ENCODE peak calls at places on chromosomes 16 and 17, in six cellular contexts. K is K562, O is A549, L is endothelial cell of umbilical vein, Y is GM12878, D is HepG2. I is an unnamed sample.
A peak's percentile ranks its signal among the peaks of the same experiment; 100 is the strongest.

GRCh38 chr16:11194913-11195312 is 61.1 kb downstream of the SOCS1 start:
- DNase-seq in K (no peak), O (no peak), L (no peak), Y (no peak), D (no peak), I (peak; percentile 73)

GRCh38 chr17:58252141-58252540 is 13.8 kb downstream of the LPO start:
- DNase-seq in K (no peak), O (no peak), L (no peak), Y (no peak), D (no peak), I (no peak)

GRCh38 chr17:2054262-2054739 is 602 bp upstream of the HIC1 start:
- DNase-seq in K (no peak), O (no peak), L (peak; percentile 58), Y (no peak), D (no peak), I (peak; percentile 34)

GRCh38 chr16:88505405-88506082 is 52.5 kb downstream of the ZFPM1 start:
- DNase-seq in K (peak; percentile 53), O (peak; percentile 69), L (no peak), Y (no peak), D (peak; percentile 79), I (peak; percentile 32)

GRCh38 chr16:68961778-68962402 is 118.6 kb downstream of the TANGO6 start:
- DNase-seq in K (no peak), O (no peak), L (peak; percentile 84), Y (no peak), D (no peak), I (peak; percentile 73)

GRCh38 chr17:40063915-40064531 is 1.3 kb downstream of the THRA start:
- DNase-seq in K (no peak), O (no peak), L (no peak), Y (no peak), D (peak; percentile 47), I (peak; percentile 39)

GRCh38 chr16:1794221-1794871 is 841 bp upstream of the IGFALS start:
- DNase-seq in K (no peak), O (no peak), L (no peak), Y (no peak), D (peak; percentile 85), I (no peak)

GRCh38 chr16:1583180-1583579 is 28.7 kb downstream of the IFT140 start:
- DNase-seq in K (no peak), O (no peak), L (no peak), Y (no peak), D (no peak), I (no peak)

GRCh38 chr16:87499189-87499486 is 6.3 kb upstream of the ZCCHC14 start:
- DNase-seq in K (no peak), O (no peak), L (no peak), Y (no peak), D (no peak), I (no peak)

GRCh38 chr16:31298340-31298739 is 38.6 kb downstream of the ITGAM start:
- DNase-seq in K (no peak), O (no peak), L (no peak), Y (no peak), D (no peak), I (no peak)

GRCh38 chr17:207775-208174 is 26.3 kb upstream of the DOC2B start:
- DNase-seq in K (no peak), O (no peak), L (no peak), Y (no peak), D (no peak), I (no peak)

GRCh38 chr16:89073346-89074221 is 20.1 kb upstream of the ACSF3 start:
- DNase-seq in K (no peak), O (no peak), L (no peak), Y (no peak), D (no peak), I (no peak)

GRCh38 chr17:47803751-47804150 is 17.8 kb downstream of the OSBPL7 start:
- DNase-seq in K (no peak), O (no peak), L (no peak), Y (no peak), D (no peak), I (no peak)

GRCh38 chr16:57578521-57579360 is 36.3 kb downstream of the ADGRG5 start:
- DNase-seq in K (peak; percentile 3), O (no peak), L (no peak), Y (no peak), D (no peak), I (no peak)

GRCh38 chr16:50196736-50197135 is 43.6 kb downstream of the TENT4B start:
- DNase-seq in K (no peak), O (no peak), L (no peak), Y (no peak), D (no peak), I (no peak)

GRCh38 chr17:43019418-43019817 is 2.8 kb downstream of the VAT1 start:
- DNase-seq in K (peak; percentile 40), O (no peak), L (no peak), Y (no peak), D (no peak), I (peak; percentile 72)
- H3K4me3 ChIP-seq in K (no peak overlapping the region), O (no peak overlapping the region), L (no peak overlapping the region), Y (no peak overlapping the region), D (peak overlapping the region; percentile 100), I (peak overlapping the region; percentile 42)

GRCh38 chr17:33687831-33688230 is 394.7 kb upstream of the ASIC2 start:
- DNase-seq in K (no peak), O (no peak), L (no peak), Y (no peak), D (no peak), I (no peak)
- TF ChIP-seq MYC in K (no peak), O (no peak), L (no peak), Y (no peak), D (no peak), I (no peak)

GRCh38 chr17:45149037-45149668 is 878 bp downstream of the HEXIM1 start:
- DNase-seq in K (peak; percentile 73), O (peak; percentile 93), L (peak; percentile 84), Y (no peak), D (peak; percentile 87), I (peak; percentile 92)
- TF ChIP-seq POLR2A in K (no peak), O (peak; percentile 53), L (no peak), Y (no peak), D (no peak), I (no peak)

DNA sequence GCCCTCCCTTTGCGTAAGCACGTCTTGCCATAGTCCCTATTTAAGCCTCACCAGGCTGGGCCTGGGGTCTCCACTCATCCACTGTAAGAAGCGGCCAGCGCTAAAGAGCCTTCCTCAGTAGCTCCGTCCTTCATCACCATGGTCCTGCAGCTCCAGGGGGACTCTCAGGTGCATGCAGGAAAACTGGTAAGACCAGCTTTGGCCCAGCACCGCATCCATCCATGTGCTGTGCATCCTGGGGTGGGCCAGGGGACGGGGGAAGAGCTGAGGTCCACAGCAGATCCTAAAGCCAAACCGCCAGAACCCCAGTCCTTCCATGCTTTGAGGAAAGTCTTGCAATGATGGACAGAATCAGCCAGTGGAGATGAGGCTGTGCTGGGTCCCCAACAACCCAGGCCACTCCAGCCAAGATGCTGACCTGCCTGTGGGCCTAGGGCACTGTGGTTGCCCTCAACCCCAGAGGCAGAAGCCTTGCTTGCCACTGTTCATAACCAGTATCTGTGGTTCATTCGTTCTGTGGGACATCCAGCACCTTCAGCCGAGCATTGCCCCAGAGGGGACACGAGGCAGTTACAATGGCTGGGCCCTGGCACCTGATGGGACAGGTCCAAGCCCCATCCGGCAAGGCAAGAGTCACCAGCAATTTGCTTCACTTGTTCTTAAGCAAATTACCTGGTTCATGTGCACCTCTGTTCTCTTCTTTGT is 44.4 kb downstream of the RBFOX3 start:
- DNase-seq in K (no peak), O (no peak), L (no peak), Y (no peak), D (no peak), I (no peak)
- H3K4me3 ChIP-seq in K (no peak overlapping the region), O (no peak overlapping the region), L (no peak overlapping the region), Y (no peak overlapping the region), D (no peak overlapping the region), I (no peak overlapping the region)

GRCh38 chr16:35180970-35181369 is 1721.6 kb downstream of the TP53TG3F start:
- DNase-seq in K (no peak), O (no peak), L (no peak), Y (no peak), D (no peak), I (no peak)

GRCh38 chr16:35181422-35182030 is 1722.1 kb downstream of the TP53TG3F start:
- DNase-seq in K (no peak), O (no peak), L (no peak), Y (no peak), D (no peak), I (no peak)

GRCh38 chr16:35184356-35184870 is 1725.0 kb downstream of the TP53TG3F start:
- DNase-seq in K (no peak), O (no peak), L (no peak), Y (no peak), D (no peak), I (no peak)

GRCh38 chr16:35182943-35183550 is 1723.6 kb downstream of the TP53TG3F start:
- DNase-seq in K (no peak), O (no peak), L (no peak), Y (no peak), D (no peak), I (no peak)

GRCh38 chr16:35182043-35182677 is 1722.7 kb downstream of the TP53TG3F start:
- DNase-seq in K (no peak), O (no peak), L (no peak), Y (no peak), D (no peak), I (no peak)
- TF ChIP-seq MYC in K (no peak), O (no peak), L (no peak), Y (no peak), D (no peak), I (no peak)

DNA sequence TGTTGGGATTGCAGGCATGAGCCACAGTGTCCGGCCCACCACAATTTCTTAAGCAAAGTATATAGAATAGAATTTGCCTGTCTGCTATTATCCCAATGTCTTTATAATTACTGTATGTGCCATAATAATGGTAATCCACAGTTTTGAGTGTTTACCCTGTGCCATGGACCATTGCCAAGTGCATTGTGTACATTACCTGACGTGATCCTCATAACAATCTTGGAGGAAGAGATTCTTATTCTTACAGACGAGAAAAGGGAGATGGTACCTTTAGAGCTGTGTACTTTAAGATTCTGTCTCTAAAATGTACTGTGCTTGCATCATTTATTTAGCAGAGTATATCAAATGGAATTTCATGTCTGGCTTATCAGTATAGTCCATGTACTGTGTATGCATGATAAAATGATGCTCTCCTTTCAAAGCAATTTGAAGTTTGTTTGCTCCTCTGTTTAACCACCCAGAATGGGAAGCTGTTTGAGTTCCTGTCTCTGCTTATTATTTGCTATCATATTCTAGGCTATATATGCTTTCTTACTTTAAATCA is 13.8 kb upstream of the CDR2 start:
- DNase-seq in K (no peak), O (no peak), L (no peak), Y (no peak), D (no peak), I (no peak)
- TF ChIP-seq POLR2A in K (no peak), O (no peak), L (no peak), Y (no peak), D (no peak), I (no peak)